ENCODE peak calls at places on chromosomes 2 and 18, in eight cellular contexts. One of them, this sample, is unnamed.

GRCh38 chr2:120589782-120590608 is 145.7 kb upstream of the GLI2 start:
- ATAC-seq in CD8-positive, alpha-beta T cell: no peak
- ATAC-seq in lung: peak; percentile 82
- ATAC-seq in body of pancreas: no peak
- ATAC-seq in lower lobe of right lung: peak; percentile 80
- ATAC-seq in heart left ventricle: peak; percentile 20
- ATAC-seq in right lobe of liver: peak; percentile 22
- ATAC-seq in Panc1: peak; percentile 40
- ATAC-seq in this sample: no peak

GRCh38 chr2:101690547-101691182 is 6.8 kb upstream of the MAP4K4 start:
- ATAC-seq in CD8-positive, alpha-beta T cell: no peak
- ATAC-seq in lung: no peak
- ATAC-seq in body of pancreas: no peak
- ATAC-seq in lower lobe of right lung: no peak
- ATAC-seq in heart left ventricle: no peak
- ATAC-seq in right lobe of liver: peak; percentile 93
- ATAC-seq in Panc1: no peak
- ATAC-seq in this sample: no peak

GRCh38 chr2:12556762-12557161 is 160.0 kb upstream of the TRIB2 start:
- ATAC-seq in CD8-positive, alpha-beta T cell: peak; percentile 62
- ATAC-seq in lung: no peak
- ATAC-seq in body of pancreas: no peak
- ATAC-seq in lower lobe of right lung: peak; percentile 45
- ATAC-seq in heart left ventricle: no peak
- ATAC-seq in right lobe of liver: no peak
- ATAC-seq in Panc1: no peak
- ATAC-seq in this sample: no peak

GRCh38 chr2:200136655-200137054 is 169.8 kb upstream of the SPATS2L start:
- ATAC-seq in CD8-positive, alpha-beta T cell: no peak
- ATAC-seq in lung: no peak
- ATAC-seq in body of pancreas: no peak
- ATAC-seq in lower lobe of right lung: no peak
- ATAC-seq in heart left ventricle: no peak
- ATAC-seq in right lobe of liver: no peak
- ATAC-seq in Panc1: no peak
- ATAC-seq in this sample: no peak

GRCh38 chr18:40079786-40080185 is 1875.2 kb upstream of the PIK3C3 start:
- ATAC-seq in CD8-positive, alpha-beta T cell: no peak
- ATAC-seq in lung: no peak
- ATAC-seq in body of pancreas: no peak
- ATAC-seq in lower lobe of right lung: no peak
- ATAC-seq in heart left ventricle: no peak
- ATAC-seq in right lobe of liver: no peak
- ATAC-seq in Panc1: no peak
- ATAC-seq in this sample: no peak

GRCh38 chr2:44267269-44268258 is 7.7 kb upstream of the SLC3A1 start:
- ATAC-seq in CD8-positive, alpha-beta T cell: no peak
- ATAC-seq in lung: no peak
- ATAC-seq in body of pancreas: peak; percentile 59
- ATAC-seq in lower lobe of right lung: peak; percentile 41
- ATAC-seq in heart left ventricle: peak; percentile 79
- ATAC-seq in right lobe of liver: no peak
- ATAC-seq in Panc1: peak; percentile 48
- ATAC-seq in this sample: peak; percentile 84

GRCh38 chr18:9824474-9824832 is 61.3 kb upstream of the TXNDC2 start:
- ATAC-seq in CD8-positive, alpha-beta T cell: no peak
- ATAC-seq in lung: no peak
- ATAC-seq in body of pancreas: no peak
- ATAC-seq in lower lobe of right lung: peak; percentile 80
- ATAC-seq in heart left ventricle: peak; percentile 75
- ATAC-seq in right lobe of liver: no peak
- ATAC-seq in Panc1: no peak
- ATAC-seq in this sample: peak; percentile 81

GRCh38 chr2:579961-580360 is 97.2 kb downstream of the TMEM18 start:
- ATAC-seq in CD8-positive, alpha-beta T cell: no peak
- ATAC-seq in lung: no peak
- ATAC-seq in body of pancreas: no peak
- ATAC-seq in lower lobe of right lung: no peak
- ATAC-seq in heart left ventricle: no peak
- ATAC-seq in right lobe of liver: no peak
- ATAC-seq in Panc1: no peak
- ATAC-seq in this sample: no peak

GRCh38 chr18:24228661-24229053 is 89.8 kb downstream of the CABYR start:
- ATAC-seq in CD8-positive, alpha-beta T cell: no peak
- ATAC-seq in lung: no peak
- ATAC-seq in body of pancreas: no peak
- ATAC-seq in lower lobe of right lung: no peak
- ATAC-seq in heart left ventricle: no peak
- ATAC-seq in right lobe of liver: no peak
- ATAC-seq in Panc1: peak; percentile 52
- ATAC-seq in this sample: no peak

GRCh38 chr2:135052997-135053474 is 944 bp downstream of the RAB3GAP1 start:
- ATAC-seq in CD8-positive, alpha-beta T cell: peak; percentile 5
- ATAC-seq in lung: no peak
- ATAC-seq in body of pancreas: no peak
- ATAC-seq in lower lobe of right lung: peak; percentile 7
- ATAC-seq in heart left ventricle: peak; percentile 8
- ATAC-seq in right lobe of liver: peak; percentile 24
- ATAC-seq in Panc1: peak; percentile 10
- ATAC-seq in this sample: peak; percentile 8
- H3K27ac ChIP-seq in CD8-positive, alpha-beta T cell: peak overlapping the region; percentile 96
- H3K27ac ChIP-seq in lung: peak overlapping the region; percentile 100
- H3K27ac ChIP-seq in body of pancreas: peak overlapping the region; percentile 96
- H3K27ac ChIP-seq in lower lobe of right lung: peak overlapping the region; percentile 96
- H3K27ac ChIP-seq in heart left ventricle: peak overlapping the region; percentile 90
- H3K27ac ChIP-seq in right lobe of liver: peak overlapping the region; percentile 94
- H3K27ac ChIP-seq in Panc1: peak overlapping the region; percentile 99
- H3K27ac ChIP-seq in this sample: peak overlapping the region; percentile 93

DNA sequence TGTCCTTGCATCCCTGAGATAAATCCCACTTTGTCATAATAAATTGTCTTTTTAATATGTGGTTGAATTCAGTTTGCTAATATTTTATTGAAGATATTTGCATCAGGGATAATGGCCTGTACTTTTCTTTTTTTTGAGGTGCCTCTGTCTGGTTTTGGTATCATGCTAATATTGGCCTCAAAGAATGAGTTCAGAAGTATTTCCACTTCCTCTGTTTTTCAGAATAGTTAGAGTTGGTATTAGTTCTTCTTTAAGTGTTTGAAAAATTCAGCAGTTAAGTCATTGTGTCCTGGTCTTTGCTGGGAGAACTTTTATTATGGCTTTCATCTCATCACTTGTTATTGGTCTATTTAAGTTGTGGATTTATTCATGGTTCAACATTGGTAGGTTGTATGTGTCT is 464.1 kb upstream of the CRIM1 start:
- ATAC-seq in CD8-positive, alpha-beta T cell: no peak
- ATAC-seq in lung: no peak
- ATAC-seq in body of pancreas: no peak
- ATAC-seq in lower lobe of right lung: no peak
- ATAC-seq in heart left ventricle: no peak
- ATAC-seq in right lobe of liver: no peak
- ATAC-seq in Panc1: no peak
- ATAC-seq in this sample: no peak
- H3K4me1 ChIP-seq in CD8-positive, alpha-beta T cell: no peaks in the 10 kb centered on the region
- H3K4me1 ChIP-seq in lung: no peaks in the 10 kb centered on the region
- H3K4me1 ChIP-seq in body of pancreas: no peaks in the 10 kb centered on the region
- H3K4me1 ChIP-seq in lower lobe of right lung: no peaks in the 10 kb centered on the region
- H3K4me1 ChIP-seq in heart left ventricle: no peaks in the 10 kb centered on the region
- H3K4me1 ChIP-seq in right lobe of liver: no peaks in the 10 kb centered on the region
- H3K4me1 ChIP-seq in Panc1: no peaks in the 10 kb centered on the region
- H3K4me1 ChIP-seq in this sample: no peaks in the 10 kb centered on the region

GRCh38 chr2:183010112-183010511 is 28.1 kb downstream of the NCKAP1 start:
- ATAC-seq in CD8-positive, alpha-beta T cell: no peak
- ATAC-seq in lung: peak; percentile 11
- ATAC-seq in body of pancreas: no peak
- ATAC-seq in lower lobe of right lung: no peak
- ATAC-seq in heart left ventricle: peak; percentile 93
- ATAC-seq in right lobe of liver: peak; percentile 23
- ATAC-seq in Panc1: no peak
- ATAC-seq in this sample: no peak
- H3K4me3 ChIP-seq in CD8-positive, alpha-beta T cell: no peak overlapping the region
- H3K4me3 ChIP-seq in lung: no peak overlapping the region
- H3K4me3 ChIP-seq in body of pancreas: no peak overlapping the region
- H3K4me3 ChIP-seq in lower lobe of right lung: no peak overlapping the region
- H3K4me3 ChIP-seq in heart left ventricle: no peak overlapping the region
- H3K4me3 ChIP-seq in right lobe of liver: no peak overlapping the region
- H3K4me3 ChIP-seq in Panc1: no peak overlapping the region
- H3K4me3 ChIP-seq in this sample: no peak overlapping the region

GRCh38 chr2:170505631-170506270 is 209.4 kb upstream of the SP5 start:
- ATAC-seq in CD8-positive, alpha-beta T cell: no peak
- ATAC-seq in lung: no peak
- ATAC-seq in body of pancreas: no peak
- ATAC-seq in lower lobe of right lung: peak; percentile 56
- ATAC-seq in heart left ventricle: peak; percentile 73
- ATAC-seq in right lobe of liver: no peak
- ATAC-seq in Panc1: no peak
- ATAC-seq in this sample: peak; percentile 71
- H3K27ac ChIP-seq in CD8-positive, alpha-beta T cell: no peak overlapping the region
- H3K27ac ChIP-seq in lung: peak overlapping the region; percentile 51
- H3K27ac ChIP-seq in body of pancreas: no peak overlapping the region
- H3K27ac ChIP-seq in lower lobe of right lung: peak overlapping the region; percentile 34
- H3K27ac ChIP-seq in heart left ventricle: peak overlapping the region; percentile 71
- H3K27ac ChIP-seq in right lobe of liver: no peak overlapping the region
- H3K27ac ChIP-seq in Panc1: no peak overlapping the region
- H3K27ac ChIP-seq in this sample: peak overlapping the region; percentile 30

GRCh38 chr2:240892925-240893324 is 3.0 kb downstream of the MAB21L4 start:
- ATAC-seq in CD8-positive, alpha-beta T cell: no peak
- ATAC-seq in lung: no peak
- ATAC-seq in body of pancreas: no peak
- ATAC-seq in lower lobe of right lung: no peak
- ATAC-seq in heart left ventricle: no peak
- ATAC-seq in right lobe of liver: no peak
- ATAC-seq in Panc1: no peak
- ATAC-seq in this sample: no peak
- H3K4me1 ChIP-seq in CD8-positive, alpha-beta T cell: no peaks in the 10 kb centered on the region
- H3K4me1 ChIP-seq in lung: no peaks in the 10 kb centered on the region
- H3K4me1 ChIP-seq in body of pancreas: peaks cover 15% of the 10 kb centered on the region
- H3K4me1 ChIP-seq in lower lobe of right lung: peaks cover 6% of the 10 kb centered on the region
- H3K4me1 ChIP-seq in heart left ventricle: peaks cover 6% of the 10 kb centered on the region
- H3K4me1 ChIP-seq in right lobe of liver: no peaks in the 10 kb centered on the region
- H3K4me1 ChIP-seq in Panc1: peaks cover 6% of the 10 kb centered on the region
- H3K4me1 ChIP-seq in this sample: no peaks in the 10 kb centered on the region